ENCODE peak calls at places on chromosomes 4 and X, in nine cellular contexts. Z is epithelial cell of esophagus; R is activated CD4-positive, alpha-beta memory T cell treated with anti-CD3 and anti-CD28 coated beads, Interleukin-2, amount 10 ng/mL, durations not matched to agents 7 days and 5 days; N is body of pancreas; M is NCI-H1694; X is putamen; W is DMS 273 treated with DMSO at 0.1 percent for 48 hours; O is brain pericyte; L is NCI-H1092. B is an unnamed sample.

GRCh38 chrX:70424801-70425200 is 1.7 kb downstream of the GDPD2 start:
- DNase-seq in Z (no peak), R (no peak), N (no peak), M (no peak), X (no peak), W (no peak), O (no peak), L (no peak), B (no peak)

GRCh38 chrX:69196666-69197065 is 31.4 kb upstream of the PJA1 start:
- DNase-seq in Z (no peak), R (no peak), N (no peak), M (no peak), X (no peak), W (no peak), O (no peak), L (no peak), B (no peak)

GRCh38 chr4:119683518-119683917 is 54.9 kb upstream of the PDE5A start:
- DNase-seq in Z (no peak), R (no peak), N (no peak), M (no peak), X (no peak), W (no peak), O (peak; percentile 64), L (no peak), B (no peak)

GRCh38 chr4:108135549-108136209 is 33.1 kb downstream of the LEF1 start:
- DNase-seq in Z (peak; percentile 70), R (no peak), N (no peak), M (no peak), X (no peak), W (peak; percentile 48), O (no peak), L (no peak), B (no peak)

GRCh38 chr4:86942185-86942666 is 7.4 kb downstream of the AFF1 start:
- DNase-seq in Z (peak; percentile 46), R (no peak), N (no peak), M (no peak), X (no peak), W (no peak), O (no peak), L (no peak), B (no peak)

GRCh38 chr4:154958621-154959358 is 177.7 kb downstream of the RBM46 start:
- DNase-seq in Z (peak; percentile 65), R (no peak), N (peak; percentile 44), M (no peak), X (no peak), W (no peak), O (no peak), L (no peak), B (no peak)

GRCh38 chr4:62550106-62550505 is 1350.0 kb downstream of the ADGRL3 start:
- DNase-seq in Z (no peak), R (no peak), N (no peak), M (no peak), X (no peak), W (no peak), O (no peak), L (no peak), B (no peak)

GRCh38 chr4:97370581-97370980 is 772.7 kb downstream of the STPG2 start:
- DNase-seq in Z (peak; percentile 56), R (no peak), N (no peak), M (no peak), X (no peak), W (no peak), O (no peak), L (no peak), B (no peak)

B was measured in SK-N-MC.